ENCODE peak calls at places on chromosomes 12 and 14, in ten cellular contexts. Z is transverse colon, T is tibial nerve, V is body of pancreas, O is IMR-90, D is gastrocnemius medialis, J is testis, C is vagina, M is uterus, G is H54. F is an unnamed sample.

GRCh38 chr14:76930549-76930948 is 98.0 kb downstream of the IRF2BPL start:
- DNase-seq in Z (no peak), V (no peak), C (no peak), G (no peak), M (no peak), D (no peak), T (no peak), O (no peak), J (no peak), F (no peak)

GRCh38 chr14:60485600-60486251 is at the start of gene C14orf39:
- DNase-seq in M (no peak), D (no peak), Z (no peak), V (no peak), J (peak; percentile 78), G (no peak), O (peak; percentile 65), C (no peak), T (no peak), F (peak; percentile 39)

GRCh38 chr12:89183985-89184435 is 168.3 kb downstream of the DUSP6 start:
- DNase-seq in O (peak; percentile 72), T (peak; percentile 62), M (peak; percentile 31), G (no peak), D (peak; percentile 79), C (peak; percentile 91), Z (peak; percentile 15), V (peak; percentile 46), J (no peak), F (no peak)

GRCh38 chr12:64160718-64161060 is 61.4 kb downstream of the KICS2 start:
- DNase-seq in T (no peak), M (no peak), J (no peak), V (no peak), G (no peak), Z (no peak), D (no peak), O (peak; percentile 73), C (no peak), F (no peak)

GRCh38 chr14:99378782-99379214 is 101.9 kb downstream of the SETD3 start:
- DNase-seq in C (no peak), D (no peak), V (no peak), O (peak; percentile 24), G (peak; percentile 91), Z (peak; percentile 24), M (no peak), T (no peak), J (no peak), F (no peak)

GRCh38 chr12:70074510-70074909 is 168.7 kb upstream of the CNOT2 start:
- DNase-seq in Z (no peak), C (no peak), J (no peak), G (no peak), T (no peak), M (no peak), O (no peak), D (no peak), V (no peak), F (no peak)

GRCh38 chr12:55727643-55728184 is 1.1 kb downstream of the CD63 start:
- DNase-seq in O (peak; percentile 61), G (no peak), M (peak; percentile 81), C (no peak), Z (peak; percentile 59), T (peak; percentile 75), D (peak; percentile 82), V (peak; percentile 80), J (peak; percentile 83), F (peak; percentile 81)

GRCh38 chr12:47729233-47729632 is 3.9 kb upstream of the ENDOU start:
- DNase-seq in D (no peak), V (no peak), J (no peak), O (peak; percentile 87), Z (no peak), C (no peak), M (no peak), T (no peak), G (no peak), F (no peak)

GRCh38 chr12:75964150-75964549 is 67.4 kb downstream of the PHLDA1 start:
- DNase-seq in M (no peak), O (no peak), C (no peak), G (no peak), J (peak; percentile 23), T (no peak), Z (peak; percentile 38), V (peak; percentile 74), D (peak; percentile 23), F (peak; percentile 5)

GRCh38 chr14:99476864-99477263 is 3.8 kb downstream of the SETD3 start:
- DNase-seq in Z (no peak), O (peak; percentile 47), T (no peak), J (no peak), G (peak; percentile 21), C (no peak), D (no peak), V (no peak), M (no peak), F (no peak)

GRCh38 chr12:108611884-108612415 is 14.1 kb upstream of the TMEM119 start:
- DNase-seq in T (no peak), O (peak; percentile 89), C (no peak), Z (no peak), M (no peak), D (no peak), J (no peak), V (no peak), G (peak; percentile 83), F (peak; percentile 61)

GRCh38 chr14:71143391-71144290 is 236.4 kb downstream of the PCNX1 start:
- DNase-seq in V (peak; percentile 28), G (no peak), M (no peak), Z (no peak), J (no peak), O (peak; percentile 80), C (no peak), D (no peak), T (no peak), F (no peak)

GRCh38 chr14:93528884-93529558 is 98.3 kb downstream of the UNC79 start:
- DNase-seq in V (no peak), G (no peak), T (no peak), Z (no peak), M (no peak), D (no peak), C (no peak), O (no peak), J (no peak), F (no peak)

GRCh38 chr14:24135834-24136683 is at the start of gene PSME1:
- DNase-seq in M (peak; percentile 93), J (peak; percentile 95), Z (peak; percentile 97), C (no peak), D (peak; percentile 94), G (peak; percentile 59), O (peak; percentile 82), T (peak; percentile 88), V (peak; percentile 95), F (peak; percentile 98)
- TF ChIP-seq POLR2A in M (peak; percentile 81), J (peak; percentile 29), Z (peak; percentile 63), C (peak; percentile 68), D (peak; percentile 71), G (peak; percentile 22), O (no peak), T (peak; percentile 73), V (peak; percentile 80), F (peak; percentile 68)

DNA sequence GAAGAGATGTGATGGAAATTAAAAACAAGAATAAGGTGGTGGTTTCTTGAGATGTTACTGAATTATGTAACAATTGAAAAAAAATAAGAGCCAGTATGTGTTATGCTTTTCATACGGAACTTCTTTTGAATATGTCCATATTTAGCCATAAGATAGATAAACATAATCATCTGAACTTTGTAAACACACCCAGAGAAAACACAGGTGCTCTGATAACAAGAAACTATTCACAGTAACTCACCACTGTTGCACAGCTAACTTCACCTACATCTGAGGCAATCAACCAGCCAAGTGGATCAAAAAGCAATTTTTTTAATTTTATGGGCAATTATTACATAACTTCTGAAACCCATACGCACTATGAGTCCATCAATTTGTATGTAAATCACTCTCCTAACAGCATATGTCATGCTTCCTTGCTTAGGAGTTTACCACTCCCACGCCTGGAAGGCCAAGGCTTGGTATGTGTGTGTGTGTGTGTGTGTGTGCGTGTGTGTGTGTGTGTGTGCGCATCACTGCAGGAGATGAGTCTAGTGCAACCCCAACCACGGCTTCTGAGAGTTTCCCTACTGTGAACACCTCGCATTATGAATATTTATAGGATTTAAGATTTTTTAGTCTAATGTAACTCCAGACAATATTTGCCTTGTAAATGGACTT is 443.4 kb downstream of the BCAT1 start:
- DNase-seq in D (no peak), J (no peak), G (no peak), O (no peak), V (no peak), M (no peak), T (no peak), C (no peak), Z (no peak), F (no peak)
- TF ChIP-seq POLR2A in D (no peak), J (no peak), G (no peak), O (no peak), V (no peak), M (no peak), T (no peak), C (no peak), Z (no peak), F (no peak)

DNA sequence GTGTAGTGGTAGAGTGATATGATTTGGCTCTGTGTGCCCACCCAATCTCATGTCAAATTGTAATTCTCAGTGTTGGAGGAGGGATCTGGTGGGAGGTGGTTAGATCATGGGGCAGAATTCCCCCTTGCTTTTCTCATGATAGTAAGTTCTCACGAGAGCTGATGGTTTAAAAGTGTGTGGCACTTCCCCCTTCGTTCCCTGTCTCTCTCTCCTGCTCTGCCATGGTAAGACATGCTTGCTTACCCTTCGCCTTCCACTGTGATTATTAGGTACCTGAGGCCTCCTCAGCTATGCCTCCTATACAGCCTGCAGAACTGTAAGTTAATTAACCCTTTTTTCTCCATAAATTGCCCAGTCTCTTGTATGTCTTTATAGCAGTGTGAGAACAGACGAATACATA is 115.7 kb upstream of the FUT8 start:
- DNase-seq in D (no peak), J (no peak), Z (no peak), M (no peak), C (no peak), V (no peak), G (no peak), O (no peak), T (no peak), F (no peak)
- TF ChIP-seq POLR2A in D (no peak), J (no peak), Z (no peak), M (no peak), C (no peak), V (peak; percentile 5), G (no peak), O (no peak), T (no peak), F (no peak)

GRCh38 chr14:81480741-81481140 is 52.9 kb downstream of the SEL1L start:
- DNase-seq in C (no peak), O (no peak), T (no peak), M (no peak), J (no peak), Z (no peak), V (no peak), G (no peak), D (no peak), F (no peak)

GRCh38 chr14:81474685-81475324 is 58.8 kb downstream of the SEL1L start:
- DNase-seq in O (no peak), G (no peak), M (no peak), D (no peak), V (no peak), T (no peak), Z (no peak), C (no peak), J (no peak), F (no peak)

GRCh38 chr14:81474156-81474492 is 59.5 kb downstream of the SEL1L start:
- DNase-seq in M (no peak), J (no peak), O (no peak), T (no peak), G (no peak), C (no peak), D (no peak), V (no peak), Z (no peak), F (no peak)

GRCh38 chr14:81476816-81477215 is 56.8 kb downstream of the SEL1L start:
- DNase-seq in M (no peak), V (no peak), C (no peak), Z (no peak), T (no peak), J (no peak), D (no peak), O (no peak), G (no peak), F (no peak)

GRCh38 chr14:81478446-81478845 is 55.2 kb downstream of the SEL1L start:
- DNase-seq in C (no peak), M (no peak), G (no peak), O (no peak), D (peak; percentile 55), J (no peak), V (no peak), Z (no peak), T (no peak), F (no peak)
- TF ChIP-seq POLR2A in C (no peak), M (no peak), G (no peak), O (no peak), D (no peak), J (no peak), V (no peak), Z (no peak), T (no peak), F (no peak)

F was measured in erythroblast.